ENCODE peak calls at places on chromosomes 6 and 20, in six cellular contexts. One of them, this sample, is unnamed.

GRCh38 chr6:166611631-166612030 is 15.4 kb downstream of the RPS6KA2 start:
- DNase-seq in K562: no peak
- DNase-seq in endothelial cell of umbilical vein: no peak
- DNase-seq in HepG2: no peak
- DNase-seq in A549: no peak
- DNase-seq in GM12878: no peak
- DNase-seq in this sample: no peak

GRCh38 chr6:170437719-170438401 is 115.2 kb downstream of the PSMB1 start:
- DNase-seq in HepG2: no peak
- DNase-seq in K562: no peak
- DNase-seq in GM12878: no peak
- DNase-seq in endothelial cell of umbilical vein: no peak
- DNase-seq in A549: no peak
- DNase-seq in this sample: no peak

GRCh38 chr6:93407186-93407585 is 12.2 kb downstream of the EPHA7 start:
- DNase-seq in A549: no peak
- DNase-seq in endothelial cell of umbilical vein: peak; percentile 80
- DNase-seq in K562: no peak
- DNase-seq in GM12878: no peak
- DNase-seq in HepG2: no peak
- DNase-seq in this sample: no peak

GRCh38 chr6:116370717-116371383 is at the start of gene DSE:
- DNase-seq in HepG2: no peak
- DNase-seq in K562: peak; percentile 38
- DNase-seq in A549: peak; percentile 44
- DNase-seq in endothelial cell of umbilical vein: peak; percentile 81
- DNase-seq in GM12878: no peak
- DNase-seq in this sample: peak; percentile 79

GRCh38 chr6:225121-225721 is 67.1 kb upstream of the DUSP22 start:
- DNase-seq in A549: no peak
- DNase-seq in K562: no peak
- DNase-seq in HepG2: no peak
- DNase-seq in GM12878: peak; percentile 72
- DNase-seq in endothelial cell of umbilical vein: no peak
- DNase-seq in this sample: peak; percentile 88

GRCh38 chr6:13593720-13594119 is 19.3 kb downstream of the SIRT5 start:
- DNase-seq in A549: no peak
- DNase-seq in endothelial cell of umbilical vein: no peak
- DNase-seq in K562: no peak
- DNase-seq in HepG2: no peak
- DNase-seq in GM12878: no peak
- DNase-seq in this sample: no peak

GRCh38 chr6:18141805-18142590 is 12.9 kb downstream of the TPMT start:
- DNase-seq in HepG2: no peak
- DNase-seq in A549: no peak
- DNase-seq in K562: no peak
- DNase-seq in GM12878: no peak
- DNase-seq in endothelial cell of umbilical vein: no peak
- DNase-seq in this sample: no peak

GRCh38 chr6:52543729-52544324 is 33.0 kb downstream of the TRAM2 start:
- DNase-seq in K562: no peak
- DNase-seq in HepG2: peak; percentile 87
- DNase-seq in endothelial cell of umbilical vein: peak; percentile 67
- DNase-seq in A549: no peak
- DNase-seq in GM12878: no peak
- DNase-seq in this sample: no peak

GRCh38 chr6:43910638-43911353 is 140.8 kb downstream of the VEGFA start:
- DNase-seq in endothelial cell of umbilical vein: no peak
- DNase-seq in K562: no peak
- DNase-seq in A549: no peak
- DNase-seq in GM12878: no peak
- DNase-seq in HepG2: no peak
- DNase-seq in this sample: peak; percentile 57

GRCh38 chr6:170276369-170277057 is 14.4 kb downstream of the DLL1 start:
- DNase-seq in GM12878: no peak
- DNase-seq in A549: no peak
- DNase-seq in K562: no peak
- DNase-seq in endothelial cell of umbilical vein: no peak
- DNase-seq in HepG2: no peak
- DNase-seq in this sample: peak; percentile 51

GRCh38 chr6:100883347-100883746 is 2.2 kb upstream of the ASCC3 start:
- DNase-seq in HepG2: no peak
- DNase-seq in A549: no peak
- DNase-seq in GM12878: no peak
- DNase-seq in endothelial cell of umbilical vein: no peak
- DNase-seq in K562: no peak
- DNase-seq in this sample: peak; percentile 17
- TF ChIP-seq MYC in HepG2: no peak
- TF ChIP-seq MYC in A549: no peak
- TF ChIP-seq MYC in GM12878: no peak
- TF ChIP-seq MYC in endothelial cell of umbilical vein: no peak
- TF ChIP-seq MYC in K562: no peak
- TF ChIP-seq MYC in this sample: no peak

GRCh38 chr6:16508959-16509358 is 252.3 kb downstream of the ATXN1 start:
- DNase-seq in endothelial cell of umbilical vein: no peak
- DNase-seq in A549: no peak
- DNase-seq in GM12878: no peak
- DNase-seq in HepG2: no peak
- DNase-seq in K562: no peak
- DNase-seq in this sample: no peak

GRCh38 chr6:16504608-16505007 is 256.7 kb downstream of the ATXN1 start:
- DNase-seq in HepG2: no peak
- DNase-seq in endothelial cell of umbilical vein: no peak
- DNase-seq in A549: no peak
- DNase-seq in K562: no peak
- DNase-seq in GM12878: no peak
- DNase-seq in this sample: peak; percentile 17

GRCh38 chr6:16505711-16506362 is 255.4 kb downstream of the ATXN1 start:
- DNase-seq in A549: no peak
- DNase-seq in GM12878: no peak
- DNase-seq in K562: no peak
- DNase-seq in HepG2: no peak
- DNase-seq in endothelial cell of umbilical vein: peak; percentile 16
- DNase-seq in this sample: no peak

GRCh38 chr6:16503241-16503775 is 258.0 kb downstream of the ATXN1 start:
- DNase-seq in GM12878: no peak
- DNase-seq in A549: no peak
- DNase-seq in K562: no peak
- DNase-seq in endothelial cell of umbilical vein: no peak
- DNase-seq in HepG2: no peak
- DNase-seq in this sample: no peak

DNA sequence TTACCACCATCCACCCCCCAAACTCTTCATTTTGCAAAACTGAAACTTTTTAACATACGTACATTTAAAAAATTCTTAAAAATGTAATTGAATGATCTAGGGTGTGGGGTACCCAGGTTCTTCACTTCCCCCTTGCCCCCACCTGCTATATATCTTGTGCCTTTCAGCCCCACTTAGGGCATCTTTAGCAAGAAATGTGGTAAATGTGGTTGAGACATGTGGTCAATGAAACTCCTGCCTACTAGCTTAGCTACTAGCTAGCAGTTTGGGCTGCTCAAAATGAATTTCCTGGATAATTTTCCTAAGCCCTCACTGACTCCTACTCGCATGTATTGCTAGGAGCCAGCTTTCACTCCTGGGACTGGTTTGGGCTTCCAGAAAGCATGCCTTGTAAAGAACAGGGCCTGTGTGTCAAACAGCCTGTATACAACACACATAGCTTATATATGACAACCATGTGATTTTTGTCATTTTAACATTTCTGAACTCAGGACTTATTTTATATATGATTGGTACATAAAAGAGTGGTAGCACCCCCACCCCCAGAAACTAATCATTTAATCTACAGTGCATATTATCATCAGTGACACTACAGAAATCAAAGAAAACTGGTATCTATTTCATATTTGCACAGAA is 257.2 kb downstream of the ATXN1 start:
- DNase-seq in A549: no peak
- DNase-seq in endothelial cell of umbilical vein: no peak
- DNase-seq in K562: no peak
- DNase-seq in HepG2: no peak
- DNase-seq in GM12878: peak; percentile 92
- DNase-seq in this sample: peak; percentile 87
- TF ChIP-seq MYC in A549: no peak
- TF ChIP-seq MYC in endothelial cell of umbilical vein: no peak
- TF ChIP-seq MYC in K562: no peak
- TF ChIP-seq MYC in HepG2: no peak
- TF ChIP-seq MYC in GM12878: no peak
- TF ChIP-seq MYC in this sample: peak; percentile 50

GRCh38 chr20:55561259-55561658 is 444.1 kb downstream of the CBLN4 start:
- DNase-seq in GM12878: no peak
- DNase-seq in A549: no peak
- DNase-seq in HepG2: no peak
- DNase-seq in K562: no peak
- DNase-seq in endothelial cell of umbilical vein: no peak
- DNase-seq in this sample: no peak
- TF ChIP-seq MYC in GM12878: no peak
- TF ChIP-seq MYC in A549: no peak
- TF ChIP-seq MYC in HepG2: no peak
- TF ChIP-seq MYC in K562: no peak
- TF ChIP-seq MYC in endothelial cell of umbilical vein: no peak
- TF ChIP-seq MYC in this sample: no peak

GRCh38 chr6:110520992-110521543 is 44.7 kb upstream of the SLC22A16 start:
- DNase-seq in HepG2: no peak
- DNase-seq in GM12878: no peak
- DNase-seq in A549: no peak
- DNase-seq in K562: no peak
- DNase-seq in endothelial cell of umbilical vein: no peak
- DNase-seq in this sample: no peak

GRCh38 chr6:110517601-110518280 is 41.3 kb upstream of the SLC22A16 start:
- DNase-seq in endothelial cell of umbilical vein: no peak
- DNase-seq in A549: no peak
- DNase-seq in HepG2: peak; percentile 23
- DNase-seq in K562: no peak
- DNase-seq in GM12878: no peak
- DNase-seq in this sample: no peak

GRCh38 chr6:110520188-110520956 is 44.0 kb upstream of the SLC22A16 start:
- DNase-seq in HepG2: peak; percentile 61
- DNase-seq in GM12878: no peak
- DNase-seq in A549: no peak
- DNase-seq in endothelial cell of umbilical vein: no peak
- DNase-seq in K562: no peak
- DNase-seq in this sample: no peak

GRCh38 chr6:110517034-110517433 is 40.6 kb upstream of the SLC22A16 start:
- DNase-seq in K562: no peak
- DNase-seq in HepG2: peak; percentile 32
- DNase-seq in A549: no peak
- DNase-seq in GM12878: no peak
- DNase-seq in endothelial cell of umbilical vein: no peak
- DNase-seq in this sample: no peak

DNA sequence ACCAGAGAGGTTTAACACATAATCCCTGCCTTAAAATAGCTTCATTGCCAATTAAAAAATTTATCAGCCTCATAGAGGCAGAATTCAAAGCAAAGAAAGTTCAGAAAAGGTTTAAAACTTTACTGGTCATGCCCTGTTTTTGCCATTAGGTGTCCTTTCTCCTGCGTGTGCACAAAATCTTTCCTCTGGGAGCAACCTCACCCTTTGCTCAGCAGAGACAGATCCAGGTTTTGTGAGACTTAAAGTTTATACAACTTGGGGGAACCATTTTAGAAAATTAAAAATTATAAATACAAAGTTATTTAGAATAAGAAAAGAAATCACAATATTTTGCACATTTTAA is 41.8 kb upstream of the SLC22A16 start:
- DNase-seq in HepG2: peak; percentile 34
- DNase-seq in endothelial cell of umbilical vein: no peak
- DNase-seq in A549: peak; percentile 56
- DNase-seq in GM12878: no peak
- DNase-seq in K562: no peak
- DNase-seq in this sample: peak; percentile 40
- TF ChIP-seq MYC in HepG2: no peak
- TF ChIP-seq MYC in endothelial cell of umbilical vein: no peak
- TF ChIP-seq MYC in A549: no peak
- TF ChIP-seq MYC in GM12878: no peak
- TF ChIP-seq MYC in K562: no peak
- TF ChIP-seq MYC in this sample: no peak

This sample was measured in NB4.